ENCODE peak calls at places on chromosomes 3 and 15, in eight cellular contexts. One of them, this sample, is unnamed.

GRCh38 chr3:61847784-61848462 is 286.6 kb downstream of the PTPRG start:
- DNase-seq in upper lobe of right lung: peak; percentile 84
- DNase-seq in GM23338: peak; percentile 72
- DNase-seq in GM23248: peak; percentile 50
- DNase-seq in adrenal gland: peak; percentile 70
- DNase-seq in PC-9: no peak
- DNase-seq in heart right ventricle: peak; percentile 54
- DNase-seq in A549: no peak
- DNase-seq in this sample: no peak

GRCh38 chr3:109553573-109554371 is 216.4 kb upstream of the DPPA4 start:
- DNase-seq in upper lobe of right lung: no peak
- DNase-seq in GM23338: peak; percentile 19
- DNase-seq in GM23248: no peak
- DNase-seq in adrenal gland: no peak
- DNase-seq in PC-9: peak; percentile 27
- DNase-seq in heart right ventricle: no peak
- DNase-seq in A549: no peak
- DNase-seq in this sample: no peak

GRCh38 chr3:88957751-88958452 is 149.5 kb upstream of the EPHA3 start:
- DNase-seq in upper lobe of right lung: no peak
- DNase-seq in GM23338: no peak
- DNase-seq in GM23248: peak; percentile 88
- DNase-seq in adrenal gland: no peak
- DNase-seq in PC-9: no peak
- DNase-seq in heart right ventricle: no peak
- DNase-seq in A549: no peak
- DNase-seq in this sample: no peak

GRCh38 chr3:44942202-44942921 is 33.6 kb downstream of the ZDHHC3 start:
- DNase-seq in upper lobe of right lung: no peak
- DNase-seq in GM23338: no peak
- DNase-seq in GM23248: peak; percentile 80
- DNase-seq in adrenal gland: no peak
- DNase-seq in PC-9: no peak
- DNase-seq in heart right ventricle: no peak
- DNase-seq in A549: peak; percentile 23
- DNase-seq in this sample: no peak

GRCh38 chr3:152299243-152299976 is 30.7 kb downstream of the MBNL1 start:
- DNase-seq in upper lobe of right lung: no peak
- DNase-seq in GM23338: no peak
- DNase-seq in GM23248: peak; percentile 65
- DNase-seq in adrenal gland: peak; percentile 34
- DNase-seq in PC-9: no peak
- DNase-seq in heart right ventricle: no peak
- DNase-seq in A549: no peak
- DNase-seq in this sample: peak; percentile 26

GRCh38 chr15:96160269-96160668 is 170.2 kb upstream of the NR2F2 start:
- DNase-seq in upper lobe of right lung: no peak
- DNase-seq in GM23338: no peak
- DNase-seq in GM23248: peak; percentile 13
- DNase-seq in adrenal gland: peak; percentile 49
- DNase-seq in PC-9: no peak
- DNase-seq in heart right ventricle: peak; percentile 53
- DNase-seq in A549: no peak
- DNase-seq in this sample: no peak

GRCh38 chr3:134852893-134853351 is 57.9 kb downstream of the EPHB1 start:
- DNase-seq in upper lobe of right lung: no peak
- DNase-seq in GM23338: no peak
- DNase-seq in GM23248: no peak
- DNase-seq in adrenal gland: no peak
- DNase-seq in PC-9: no peak
- DNase-seq in heart right ventricle: no peak
- DNase-seq in A549: no peak
- DNase-seq in this sample: peak; percentile 84

GRCh38 chr3:5115506-5116162 is 6.5 kb upstream of the ARL8B start:
- DNase-seq in upper lobe of right lung: no peak
- DNase-seq in GM23338: no peak
- DNase-seq in GM23248: peak; percentile 40
- DNase-seq in adrenal gland: no peak
- DNase-seq in PC-9: no peak
- DNase-seq in heart right ventricle: no peak
- DNase-seq in A549: no peak
- DNase-seq in this sample: no peak

GRCh38 chr3:163368168-163368567 is 1710.1 kb downstream of the SI start:
- DNase-seq in upper lobe of right lung: no peak
- DNase-seq in GM23338: no peak
- DNase-seq in GM23248: no peak
- DNase-seq in adrenal gland: no peak
- DNase-seq in PC-9: no peak
- DNase-seq in heart right ventricle: no peak
- DNase-seq in A549: no peak
- DNase-seq in this sample: no peak

GRCh38 chr3:101279162-101279561 is 41.2 kb downstream of the IMPG2 start:
- DNase-seq in upper lobe of right lung: no peak
- DNase-seq in GM23338: no peak
- DNase-seq in GM23248: peak; percentile 33
- DNase-seq in adrenal gland: no peak
- DNase-seq in PC-9: no peak
- DNase-seq in heart right ventricle: no peak
- DNase-seq in A549: no peak
- DNase-seq in this sample: no peak

GRCh38 chr15:64634576-64635485 is 140.6 kb downstream of the RBPMS2 start:
- DNase-seq in upper lobe of right lung: no peak
- DNase-seq in GM23338: peak; percentile 96
- DNase-seq in GM23248: no peak
- DNase-seq in adrenal gland: no peak
- DNase-seq in PC-9: no peak
- DNase-seq in heart right ventricle: peak; percentile 12
- DNase-seq in A549: no peak
- DNase-seq in this sample: no peak

GRCh38 chr3:67094167-67094566 is 96.1 kb downstream of the KBTBD8 start:
- DNase-seq in upper lobe of right lung: no peak
- DNase-seq in GM23338: no peak
- DNase-seq in GM23248: no peak
- DNase-seq in adrenal gland: no peak
- DNase-seq in PC-9: no peak
- DNase-seq in heart right ventricle: no peak
- DNase-seq in A549: no peak
- DNase-seq in this sample: no peak

GRCh38 chr15:62636823-62637320 is 405.7 kb upstream of the TPM1 start:
- DNase-seq in upper lobe of right lung: no peak
- DNase-seq in GM23338: no peak
- DNase-seq in GM23248: no peak
- DNase-seq in adrenal gland: no peak
- DNase-seq in PC-9: no peak
- DNase-seq in heart right ventricle: no peak
- DNase-seq in A549: no peak
- DNase-seq in this sample: no peak

GRCh38 chr3:147758786-147759185 is 349.6 kb downstream of the ZIC1 start:
- DNase-seq in upper lobe of right lung: no peak
- DNase-seq in GM23338: no peak
- DNase-seq in GM23248: peak; percentile 70
- DNase-seq in adrenal gland: no peak
- DNase-seq in PC-9: no peak
- DNase-seq in heart right ventricle: no peak
- DNase-seq in A549: no peak
- DNase-seq in this sample: no peak

GRCh38 chr3:183293966-183294365 is 40.9 kb downstream of the B3GNT5 start:
- DNase-seq in upper lobe of right lung: no peak
- DNase-seq in GM23338: no peak
- DNase-seq in GM23248: peak; percentile 35
- DNase-seq in adrenal gland: no peak
- DNase-seq in PC-9: no peak
- DNase-seq in heart right ventricle: no peak
- DNase-seq in A549: no peak
- DNase-seq in this sample: no peak

GRCh38 chr3:41050149-41050548 is 149.2 kb upstream of the CTNNB1 start:
- DNase-seq in upper lobe of right lung: no peak
- DNase-seq in GM23338: no peak
- DNase-seq in GM23248: no peak
- DNase-seq in adrenal gland: no peak
- DNase-seq in PC-9: no peak
- DNase-seq in heart right ventricle: no peak
- DNase-seq in A549: no peak
- DNase-seq in this sample: no peak

GRCh38 chr3:193357291-193357690 is 21.3 kb downstream of the ATP13A5 start:
- DNase-seq in upper lobe of right lung: no peak
- DNase-seq in GM23338: no peak
- DNase-seq in GM23248: no peak
- DNase-seq in adrenal gland: no peak
- DNase-seq in PC-9: no peak
- DNase-seq in heart right ventricle: no peak
- DNase-seq in A549: no peak
- DNase-seq in this sample: no peak

GRCh38 chr3:23159929-23160328 is 43.2 kb upstream of the UBE2E2 start:
- DNase-seq in upper lobe of right lung: no peak
- DNase-seq in GM23338: no peak
- DNase-seq in GM23248: peak; percentile 91
- DNase-seq in adrenal gland: no peak
- DNase-seq in PC-9: no peak
- DNase-seq in heart right ventricle: no peak
- DNase-seq in A549: no peak
- DNase-seq in this sample: no peak

GRCh38 chr15:71348597-71348996 is 233.3 kb downstream of the THSD4 start:
- DNase-seq in upper lobe of right lung: no peak
- DNase-seq in GM23338: peak; percentile 24
- DNase-seq in GM23248: no peak
- DNase-seq in adrenal gland: no peak
- DNase-seq in PC-9: peak; percentile 17
- DNase-seq in heart right ventricle: no peak
- DNase-seq in A549: no peak
- DNase-seq in this sample: no peak

GRCh38 chr3:142211034-142211433 is 14.4 kb downstream of the GK5 start:
- DNase-seq in upper lobe of right lung: no peak
- DNase-seq in GM23338: peak; percentile 77
- DNase-seq in GM23248: no peak
- DNase-seq in adrenal gland: no peak
- DNase-seq in PC-9: no peak
- DNase-seq in heart right ventricle: no peak
- DNase-seq in A549: no peak
- DNase-seq in this sample: peak; percentile 80

GRCh38 chr3:126704494-126705214 is 614 bp downstream of the CHCHD6 start:
- DNase-seq in upper lobe of right lung: no peak
- DNase-seq in GM23338: peak; percentile 48
- DNase-seq in GM23248: peak; percentile 33
- DNase-seq in adrenal gland: no peak
- DNase-seq in PC-9: no peak
- DNase-seq in heart right ventricle: no peak
- DNase-seq in A549: no peak
- DNase-seq in this sample: no peak
- H3K27ac ChIP-seq in upper lobe of right lung: no peak overlapping the region
- H3K27ac ChIP-seq in GM23338: no peak overlapping the region
- H3K27ac ChIP-seq in GM23248: no peak overlapping the region
- H3K27ac ChIP-seq in adrenal gland: no peak overlapping the region
- H3K27ac ChIP-seq in PC-9: no peak overlapping the region
- H3K27ac ChIP-seq in heart right ventricle: peak overlapping the region; percentile 60
- H3K27ac ChIP-seq in A549: peak overlapping the region; percentile 88
- H3K27ac ChIP-seq in this sample: no peak overlapping the region

GRCh38 chr3:195151402-195151801 is 119.6 kb downstream of the XXYLT1 start:
- DNase-seq in upper lobe of right lung: no peak
- DNase-seq in GM23338: no peak
- DNase-seq in GM23248: no peak
- DNase-seq in adrenal gland: no peak
- DNase-seq in PC-9: no peak
- DNase-seq in heart right ventricle: no peak
- DNase-seq in A549: no peak
- DNase-seq in this sample: no peak
- H3K4me1 ChIP-seq in upper lobe of right lung: peaks cover 81% of the 10 kb centered on the region
- H3K4me1 ChIP-seq in GM23338: peaks cover 78% of the 10 kb centered on the region
- H3K4me1 ChIP-seq in GM23248: peaks cover 35% of the 10 kb centered on the region
- H3K4me1 ChIP-seq in adrenal gland: peaks cover 15% of the 10 kb centered on the region
- H3K4me1 ChIP-seq in PC-9: peaks cover 5% of the 10 kb centered on the region
- H3K4me1 ChIP-seq in heart right ventricle: peaks cover 34% of the 10 kb centered on the region
- H3K4me1 ChIP-seq in A549: peaks cover 7% of the 10 kb centered on the region
- H3K4me1 ChIP-seq in this sample: peaks cover 78% of the 10 kb centered on the region

DNA sequence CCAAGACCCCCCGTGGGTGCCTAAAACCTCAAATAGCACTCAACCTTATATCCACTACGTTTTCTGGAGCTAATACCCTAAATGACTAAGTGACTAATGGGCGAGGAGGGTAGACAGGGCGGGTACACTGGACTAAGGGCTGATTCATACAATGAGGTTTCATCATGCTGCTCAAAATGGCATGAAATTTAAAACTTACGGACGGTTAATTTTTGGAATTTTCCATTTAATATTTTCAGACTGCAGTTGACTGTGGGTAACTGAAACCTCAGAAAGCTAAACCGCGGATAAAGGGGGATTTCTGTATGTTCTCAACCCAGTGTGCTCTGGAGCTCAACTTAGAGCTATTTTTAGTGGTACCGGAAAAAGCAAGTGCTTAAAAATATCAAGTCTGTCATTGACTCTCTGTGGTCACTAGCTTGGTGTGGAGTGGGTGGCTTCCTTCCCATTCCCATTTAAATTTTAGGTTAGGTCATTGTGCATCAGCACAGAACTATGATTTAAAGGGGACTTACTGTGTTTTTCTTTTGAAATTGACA is 72.9 kb downstream of the LRRC28 start:
- DNase-seq in upper lobe of right lung: no peak
- DNase-seq in GM23338: no peak
- DNase-seq in GM23248: peak; percentile 93
- DNase-seq in adrenal gland: no peak
- DNase-seq in PC-9: no peak
- DNase-seq in heart right ventricle: peak; percentile 37
- DNase-seq in A549: peak; percentile 51
- DNase-seq in this sample: no peak
- H3K4me3 ChIP-seq in upper lobe of right lung: no peak overlapping the region
- H3K4me3 ChIP-seq in GM23338: no peak overlapping the region
- H3K4me3 ChIP-seq in GM23248: peak overlapping the region; percentile 74
- H3K4me3 ChIP-seq in adrenal gland: no peak overlapping the region
- H3K4me3 ChIP-seq in PC-9: peak overlapping the region; percentile 39
- H3K4me3 ChIP-seq in heart right ventricle: no peak overlapping the region
- H3K4me3 ChIP-seq in A549: peak overlapping the region; percentile 9
- H3K4me3 ChIP-seq in this sample: no peak overlapping the region

DNA sequence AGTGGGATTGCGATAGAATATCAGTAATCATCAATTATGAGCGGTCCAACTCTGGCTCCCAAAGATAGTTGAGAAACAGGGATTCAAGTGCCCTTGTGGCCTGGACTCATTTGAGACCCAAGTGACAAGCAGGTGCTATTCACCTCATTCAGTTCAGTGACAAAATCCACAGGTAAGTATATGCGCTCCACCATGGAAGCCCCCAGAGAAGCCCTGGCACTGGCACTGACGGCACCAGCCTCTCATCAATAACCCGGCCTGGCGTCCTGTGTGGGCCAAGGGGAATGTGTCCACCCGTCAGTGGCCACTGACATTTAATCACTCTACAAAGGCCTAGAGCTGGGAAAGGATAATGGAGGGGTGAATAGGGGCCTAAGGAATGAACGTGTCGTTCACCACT is 117.2 kb downstream of the ADCY5 start:
- DNase-seq in upper lobe of right lung: peak; percentile 42
- DNase-seq in GM23338: no peak
- DNase-seq in GM23248: no peak
- DNase-seq in adrenal gland: no peak
- DNase-seq in PC-9: no peak
- DNase-seq in heart right ventricle: no peak
- DNase-seq in A549: no peak
- DNase-seq in this sample: no peak
- H3K27ac ChIP-seq in upper lobe of right lung: no peak overlapping the region
- H3K27ac ChIP-seq in GM23338: no peak overlapping the region
- H3K27ac ChIP-seq in GM23248: no peak overlapping the region
- H3K27ac ChIP-seq in adrenal gland: peak overlapping the region; percentile 74
- H3K27ac ChIP-seq in PC-9: no peak overlapping the region
- H3K27ac ChIP-seq in heart right ventricle: peak overlapping the region; percentile 78
- H3K27ac ChIP-seq in A549: no peak overlapping the region
- H3K27ac ChIP-seq in this sample: no peak overlapping the region